ENCODE peak calls at places on chromosomes 4 and X, in five cellular contexts. I, V, R, H and U are unnamed samples.

GRCh38 chr4:38902695-38903094 is 35.1 kb downstream of the FAM114A1 start:
- DNase-seq in I (peak; percentile 47), V (no peak), R (no peak), H (no peak), U (no peak)

GRCh38 chrX:13223868-13224555 is 95.8 kb downstream of the ATXN3L start:
- DNase-seq in I (peak; percentile 95), V (no peak), R (peak; percentile 50), H (no peak), U (no peak)

GRCh38 chr4:110196871-110197420 is 1.5 kb downstream of the ELOVL6 start:
- DNase-seq in I (peak; percentile 48), V (peak; percentile 73), R (no peak), H (no peak), U (no peak)

GRCh38 chr4:1048781-1049590 is 37.6 kb downstream of the FGFRL1 start:
- DNase-seq in I (no peak), V (no peak), R (no peak), H (peak; percentile 18), U (no peak)

GRCh38 chrX:154374361-154375155 is at the start of gene FLNA:
- DNase-seq in I (no peak), V (peak; percentile 64), R (peak; percentile 72), H (peak; percentile 41), U (no peak)

GRCh38 chr4:42561031-42561430 is 95.9 kb downstream of the ATP8A1 start:
- DNase-seq in I (no peak), V (no peak), R (no peak), H (no peak), U (no peak)

GRCh38 chr4:19711871-19712270 is 539.8 kb upstream of the SLIT2 start:
- DNase-seq in I (peak; percentile 37), V (no peak), R (no peak), H (no peak), U (no peak)

GRCh38 chrX:13212191-13212651 is 107.6 kb downstream of the ATXN3L start:
- DNase-seq in I (no peak), V (no peak), R (no peak), H (no peak), U (no peak)

GRCh38 chr4:137125011-137125410 is 407.3 kb downstream of the PCDH18 start:
- DNase-seq in I (peak; percentile 60), V (no peak), R (peak; percentile 19), H (no peak), U (no peak)

GRCh38 chr4:82491251-82491960 is 61.0 kb downstream of the ENOPH1 start:
- DNase-seq in I (no peak), V (no peak), R (no peak), H (no peak), U (no peak)

GRCh38 chr4:25882226-25882625 is 19.4 kb upstream of the SEL1L3 start:
- DNase-seq in I (no peak), V (no peak), R (no peak), H (no peak), U (no peak)

GRCh38 chr4:74365761-74366160 is 816 bp downstream of the EREG start:
- DNase-seq in I (peak; percentile 45), V (peak; percentile 20), R (no peak), H (peak; percentile 59), U (no peak)

GRCh38 chrX:119389214-119389613 is 9.9 kb upstream of the SLC25A43 start:
- DNase-seq in I (no peak), V (no peak), R (no peak), H (no peak), U (no peak)

GRCh38 chr4:136036744-136037143 is 1495.5 kb downstream of the PCDH18 start:
- DNase-seq in I (peak; percentile 74), V (no peak), R (no peak), H (no peak), U (no peak)

GRCh38 chrX:151346931-151347543 is 50.0 kb upstream of the VMA21 start:
- DNase-seq in I (no peak), V (no peak), R (no peak), H (no peak), U (no peak)
- TF ChIP-seq CTCF in I (no peak), V (no peak), R (no peak), H (no peak), U (no peak)

GRCh38 chr4:4558881-4559280 is 17.0 kb upstream of the STX18 start:
- DNase-seq in I (no peak), V (no peak), R (no peak), H (no peak), U (no peak)
- TF ChIP-seq CTCF in I (no peak), V (no peak), R (no peak), H (no peak), U (no peak)

DNA sequence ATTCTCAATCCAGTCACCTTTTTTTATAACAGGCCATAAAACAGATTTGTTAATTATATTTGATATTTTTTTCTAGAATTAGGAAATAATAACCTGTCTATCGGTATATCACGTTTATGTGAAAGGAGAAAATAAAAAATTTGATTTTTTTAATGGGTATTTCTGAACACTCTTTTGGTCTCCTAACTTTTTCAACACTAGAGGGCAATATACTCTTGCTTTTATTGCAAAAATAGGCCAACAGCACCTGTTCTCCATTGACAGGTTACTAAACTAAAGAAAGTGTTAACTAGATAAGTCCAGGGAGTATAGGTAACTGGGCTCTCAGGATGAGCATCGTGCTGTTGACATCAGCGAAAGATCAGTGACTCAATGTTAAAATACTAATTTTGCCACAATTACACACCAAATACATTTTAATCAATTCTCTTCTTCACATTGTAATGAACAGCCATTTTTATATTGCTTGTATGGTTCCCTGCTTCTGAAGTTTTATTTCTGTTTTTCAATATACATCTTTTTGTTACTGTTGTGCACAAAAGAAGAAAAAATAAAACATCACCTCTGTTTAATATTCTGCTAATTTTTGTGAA is 22.8 kb downstream of the NDST4 start:
- DNase-seq in I (peak; percentile 53), V (peak; percentile 5), R (no peak), H (no peak), U (no peak)
- TF ChIP-seq CTCF in I (peak; percentile 53), V (peak; percentile 71), R (peak; percentile 19), H (peak; percentile 48), U (peak; percentile 97)

DNA sequence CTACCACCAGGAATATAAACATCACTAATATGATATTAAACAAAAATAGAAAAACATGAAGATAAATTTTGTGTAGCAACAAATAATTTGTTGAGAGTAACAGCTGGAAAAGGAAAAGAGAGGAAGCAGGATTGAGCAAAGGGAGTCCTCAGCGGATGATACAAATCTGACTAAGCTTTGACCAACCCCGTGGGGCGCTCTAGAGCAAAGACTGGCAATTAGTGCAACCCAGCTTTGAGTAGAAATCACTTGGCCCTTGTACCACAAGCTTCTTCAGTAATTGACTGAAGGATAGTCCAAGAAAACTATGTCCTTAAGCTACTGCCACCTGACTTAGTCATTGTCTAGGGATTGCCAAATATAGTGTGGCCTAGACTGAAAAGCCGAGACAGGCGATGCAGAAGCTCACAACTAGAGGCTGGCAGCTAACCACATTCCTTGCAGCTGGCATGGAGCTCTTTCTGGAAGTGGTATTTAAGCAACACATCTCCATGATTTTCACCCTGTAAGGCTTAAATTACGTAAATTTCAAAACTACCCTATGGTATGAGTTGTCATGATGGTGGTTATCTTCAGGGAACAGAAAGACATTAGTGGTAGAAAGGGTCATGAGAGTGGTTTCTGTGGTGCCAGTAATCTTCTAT is 396.0 kb downstream of the PDGFC start:
- DNase-seq in I (peak; percentile 86), V (no peak), R (no peak), H (no peak), U (no peak)
- TF ChIP-seq CTCF in I (peak; percentile 16), V (no peak), R (no peak), H (no peak), U (peak; percentile 15)

DNA sequence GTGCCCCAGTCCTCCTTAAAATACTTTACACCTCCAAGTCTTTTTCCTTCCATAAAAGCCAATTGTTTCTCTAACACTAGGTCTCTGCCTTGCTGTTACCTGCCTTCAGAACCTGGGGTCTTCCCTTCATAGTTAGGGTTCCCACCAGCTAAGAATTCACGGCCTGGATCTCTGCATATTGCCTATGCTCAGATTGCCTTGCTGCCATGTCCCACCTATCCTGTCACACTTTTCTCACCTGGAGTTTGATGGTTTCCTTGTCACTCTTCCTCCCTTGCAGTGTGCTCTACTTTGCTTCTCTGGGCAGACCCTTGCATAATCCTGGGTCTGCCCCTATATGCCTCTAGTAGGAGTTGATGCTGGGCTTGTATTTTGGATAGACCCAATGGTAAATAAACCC is 36.6 kb upstream of the TMPRSS11E start:
- DNase-seq in I (no peak), V (no peak), R (no peak), H (no peak), U (no peak)
- TF ChIP-seq CTCF in I (no peak), V (no peak), R (no peak), H (no peak), U (no peak)

DNA sequence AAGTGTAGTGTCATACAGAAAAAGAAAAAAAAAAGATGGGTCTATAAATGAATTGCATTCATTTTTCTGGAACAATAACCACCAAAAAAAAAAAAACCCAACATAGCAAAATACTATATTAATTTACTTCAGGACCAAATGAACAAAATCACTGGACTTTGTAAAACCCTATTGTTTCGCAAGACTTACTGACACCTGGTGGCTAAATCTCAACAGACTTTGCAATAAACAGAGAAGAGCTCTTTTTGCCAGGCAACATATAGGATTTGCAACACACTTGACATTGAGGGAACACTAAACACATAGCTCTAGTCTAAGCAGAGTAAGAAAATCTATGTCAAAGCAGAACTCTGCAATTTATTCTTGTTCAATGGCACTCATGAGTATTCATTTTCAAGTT is 990.2 kb downstream of the STPG2 start:
- DNase-seq in I (peak; percentile 42), V (peak; percentile 2), R (no peak), H (no peak), U (no peak)
- TF ChIP-seq CTCF in I (peak; percentile 29), V (peak; percentile 52), R (no peak), H (peak; percentile 68), U (peak; percentile 80)

DNA sequence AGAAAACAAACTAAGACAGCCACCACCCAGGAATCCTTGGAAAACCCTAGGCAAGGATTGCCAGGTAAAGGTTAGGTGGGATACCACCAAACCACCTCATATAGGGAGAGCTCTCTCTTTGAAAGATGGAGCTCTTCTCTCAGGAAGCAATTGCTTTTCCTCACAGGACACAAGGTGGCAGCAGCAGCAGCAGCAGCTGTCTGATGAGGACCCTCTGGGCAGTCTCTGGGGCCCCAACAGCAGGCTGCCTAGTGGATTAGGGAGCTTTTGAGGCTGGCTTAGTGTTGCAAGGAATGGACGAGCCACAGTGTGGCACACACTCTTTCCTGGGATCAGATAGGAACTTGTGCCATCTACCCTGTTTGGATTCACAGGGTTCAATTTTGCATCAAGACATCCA is 41.4 kb upstream of the CHRDL1 start:
- DNase-seq in I (no peak), V (peak; percentile 30), R (no peak), H (no peak), U (no peak)
- TF ChIP-seq CTCF in I (peak; percentile 7), V (peak; percentile 42), R (peak; percentile 13), H (no peak), U (peak; percentile 47)

GRCh38 chr4:103204114-103204513 is 6.0 kb upstream of the CENPE start:
- DNase-seq in I (peak; percentile 46), V (no peak), R (peak; percentile 4), H (no peak), U (no peak)

GRCh38 chr4:103201724-103202123 is 3.6 kb upstream of the CENPE start:
- DNase-seq in I (no peak), V (no peak), R (no peak), H (no peak), U (no peak)

GRCh38 chr4:103207673-103208072 is 9.5 kb upstream of the CENPE start:
- DNase-seq in I (peak; percentile 22), V (no peak), R (peak; percentile 47), H (no peak), U (no peak)
- TF ChIP-seq CTCF in I (no peak), V (no peak), R (no peak), H (no peak), U (no peak)

GRCh38 chr4:62526671-62527070 is 1326.5 kb downstream of the ADGRL3 start:
- DNase-seq in I (no peak), V (no peak), R (no peak), H (no peak), U (no peak)
- TF ChIP-seq CTCF in I (no peak), V (no peak), R (no peak), H (no peak), U (no peak)